ENCODE peak calls at places on chromosome 4, in eight cellular contexts. O, Y, J, T, U, W, V and K are unnamed samples. For H3K4me1, the result is how much of the 10 kb centered on the place peaks cover.

GRCh38 chr4:80336582-80336981 is 1.1 kb downstream of the CFAP299 start:
- DNase-seq in W (peak), Y (no peak), U (peak), J (no peak), O (peak), T (peak), V (peak), K (no peak)

GRCh38 chr4:68865760-68866159 is 50.0 kb downstream of the UGT2B10 start:
- DNase-seq in V (no peak), O (peak), J (no peak), Y (no peak), W (no peak), T (no peak), U (no peak), K (no peak)

GRCh38 chr4:14841801-14842748 is 160.2 kb upstream of the CPEB2 start:
- DNase-seq in U (no peak), V (peak), Y (peak), J (no peak), O (no peak), T (no peak), W (peak), K (no peak)

GRCh38 chr4:177214935-177215334 is 94.7 kb upstream of the NEIL3 start:
- DNase-seq in J (no peak), T (no peak), V (peak), W (no peak), O (no peak), U (peak), Y (no peak), K (no peak)

GRCh38 chr4:81096566-81096965 is 66.1 kb downstream of the BMP3 start:
- DNase-seq in V (peak), J (no peak), Y (no peak), O (no peak), T (no peak), U (no peak), W (no peak), K (no peak)

GRCh38 chr4:74501579-74501978 is 56.6 kb downstream of the AREG start:
- DNase-seq in O (no peak), J (no peak), V (peak), T (no peak), U (peak), Y (no peak), W (no peak), K (no peak)

GRCh38 chr4:70505152-70505748 is 13.1 kb upstream of the AMTN start:
- DNase-seq in W (peak), V (peak), J (peak), U (peak), T (peak), Y (peak), O (peak), K (peak)

GRCh38 chr4:98706200-98706813 is 47.9 kb upstream of the TSPAN5 start:
- DNase-seq in O (no peak), U (no peak), T (no peak), W (no peak), Y (no peak), V (no peak), J (no peak), K (peak)

GRCh38 chr4:36551697-36552214 is 270.3 kb downstream of the DTHD1 start:
- DNase-seq in T (no peak), O (no peak), V (no peak), U (no peak), W (no peak), J (no peak), Y (no peak), K (no peak)

GRCh38 chr4:165199722-165200121 is 7.6 kb upstream of the KLHL2 start:
- DNase-seq in U (no peak), V (peak), Y (no peak), J (no peak), W (no peak), O (no peak), T (no peak), K (no peak)

GRCh38 chr4:165199286-165199685 is 8.1 kb upstream of the KLHL2 start:
- DNase-seq in U (no peak), T (no peak), Y (no peak), O (no peak), V (no peak), W (no peak), J (no peak), K (no peak)

GRCh38 chr4:165203541-165204461 is 3.6 kb upstream of the KLHL2 start:
- DNase-seq in O (no peak), T (no peak), Y (no peak), J (no peak), W (no peak), V (no peak), U (no peak), K (no peak)

GRCh38 chr4:165204462-165204830 is 2.9 kb upstream of the KLHL2 start:
- DNase-seq in T (no peak), V (peak), Y (no peak), J (no peak), O (no peak), W (no peak), U (peak), K (no peak)

GRCh38 chr4:165201806-165202205 is 5.6 kb upstream of the KLHL2 start:
- DNase-seq in J (no peak), V (peak), O (no peak), Y (no peak), U (no peak), T (no peak), W (no peak), K (no peak)
- H3K4me1 ChIP-seq in J (under half), V (under half), O (under half), Y (under half), U (under half), T (under half), W (under half), K (under half)

GRCh38 chr4:94551616-94552564 is 100.1 kb downstream of the PDLIM5 start:
- DNase-seq in O (no peak), Y (no peak), J (no peak), T (no peak), W (no peak), U (peak), V (peak), K (no peak)
- H3K4me1 ChIP-seq in O (under half), Y (under half), J (under half), T (under half), W (under half), U (under half), V (under half), K (under half)

GRCh38 chr4:184349283-184350039 is 124.9 kb downstream of the IRF2 start:
- DNase-seq in T (no peak), O (no peak), J (peak), Y (no peak), W (no peak), V (no peak), U (no peak), K (no peak)
- H3K4me1 ChIP-seq in T (under half), O (under half), J (under half), Y (half or more), W (under half), V (under half), U (under half), K (under half)

GRCh38 chr4:84916233-84916632 is 50.3 kb downstream of the WDFY3 start:
- DNase-seq in W (no peak), U (no peak), V (no peak), T (no peak), Y (no peak), J (no peak), O (peak), K (no peak)
- H3K4me1 ChIP-seq in W (under half), U (under half), V (half or more), T (under half), Y (half or more), J (under half), O (under half), K (under half)

GRCh38 chr4:140247237-140247636 is 93.3 kb upstream of the MAML3 start:
- DNase-seq in W (no peak), V (no peak), T (no peak), Y (no peak), O (no peak), U (no peak), J (no peak), K (no peak)
- H3K4me1 ChIP-seq in W (under half), V (under half), T (under half), Y (under half), O (under half), U (under half), J (under half), K (under half)

GRCh38 chr4:100106982-100107381 is 83.3 kb downstream of the DDIT4L start:
- DNase-seq in J (no peak), T (no peak), O (no peak), W (no peak), U (no peak), Y (no peak), V (no peak), K (no peak)
- H3K4me1 ChIP-seq in J (under half), T (under half), O (under half), W (under half), U (under half), Y (under half), V (under half), K (under half)

DNA sequence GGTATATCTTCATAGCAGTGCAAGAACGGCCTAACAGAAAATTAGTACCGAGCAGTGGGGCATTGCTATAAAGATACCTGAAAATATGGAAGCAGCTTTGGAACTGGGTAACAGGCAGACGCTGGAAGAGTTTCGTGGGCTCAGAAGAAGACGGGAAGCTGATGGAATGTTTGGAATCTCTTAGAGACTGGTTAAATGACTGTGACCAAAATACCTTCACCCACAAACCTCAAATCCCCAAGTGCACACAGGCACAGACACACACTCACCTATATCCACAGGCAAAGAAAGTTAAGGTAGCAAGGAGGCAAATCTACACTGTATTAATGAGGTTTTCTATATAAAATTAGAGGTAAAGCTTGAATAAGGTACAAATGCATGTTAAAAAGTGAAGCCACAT is 14.6 kb upstream of the SPRY1 start:
- DNase-seq in O (peak), Y (no peak), U (no peak), V (no peak), J (no peak), T (no peak), W (no peak), K (no peak)
- H3K4me1 ChIP-seq in O (under half), Y (under half), U (under half), V (under half), J (under half), T (under half), W (under half), K (under half)

DNA sequence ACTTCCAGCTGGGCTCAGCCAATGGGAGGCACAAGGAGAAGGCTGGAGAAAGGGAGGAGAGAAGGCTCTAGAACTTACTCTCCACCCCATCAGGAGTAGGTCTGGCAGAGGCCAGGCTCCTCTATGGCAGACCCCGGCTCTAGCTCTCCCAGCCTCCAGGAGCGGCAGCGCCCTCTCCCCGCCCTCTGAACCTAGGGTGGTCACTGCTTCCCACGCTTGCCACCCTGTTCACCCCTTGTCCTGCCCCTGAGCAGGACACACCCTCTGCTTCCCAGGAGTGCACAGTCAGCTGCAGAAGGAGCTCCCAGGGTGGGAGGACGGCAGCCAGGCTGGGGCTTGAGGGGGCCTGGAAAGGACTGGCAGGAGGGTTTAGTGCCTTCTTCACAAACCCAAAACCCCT is 53.0 kb upstream of the CRMP1 start:
- DNase-seq in U (no peak), W (no peak), Y (no peak), J (no peak), O (no peak), T (no peak), V (no peak), K (no peak)
- H3K4me1 ChIP-seq in U (under half), W (under half), Y (under half), J (under half), O (under half), T (under half), V (under half), K (under half)

GRCh38 chr4:47713156-47713834 is 124.6 kb downstream of the CORIN start:
- DNase-seq in Y (no peak), V (no peak), W (no peak), O (no peak), U (no peak), T (no peak), J (no peak), K (no peak)
- H3K4me1 ChIP-seq in Y (under half), V (under half), W (under half), O (under half), U (under half), T (under half), J (under half), K (under half)

DNA sequence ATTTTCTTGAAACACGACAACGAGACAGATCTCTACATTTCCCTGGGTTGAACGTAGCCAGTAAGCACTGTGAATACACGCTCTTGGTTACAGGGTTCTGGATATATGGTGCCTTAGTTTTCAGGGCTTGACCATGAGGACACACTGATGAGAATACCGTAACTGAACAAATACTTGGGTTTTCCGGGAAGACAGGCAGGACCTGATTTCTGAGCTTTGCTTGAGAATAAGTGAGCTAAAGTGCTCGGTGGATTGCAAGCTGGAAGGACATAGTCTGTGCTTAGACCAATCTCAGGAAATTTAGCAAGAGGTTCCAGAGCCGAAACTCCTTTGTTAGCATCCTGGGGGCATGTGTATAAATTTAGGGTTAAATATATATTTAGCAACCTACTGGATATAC is 876 bp upstream of the TACR3 start:
- DNase-seq in W (no peak), J (no peak), T (no peak), V (no peak), Y (no peak), O (no peak), U (no peak), K (no peak)
- H3K4me1 ChIP-seq in W (under half), J (under half), T (under half), V (under half), Y (under half), O (under half), U (under half), K (under half)